ENCODE peak calls at places on chromosomes 4 and X, in four cellular contexts. K is WTC11, O is K562, H is HepG2. N is an unnamed sample.

GRCh38 chr4:73213917-73214663 is 44.5 kb downstream of the ANKRD17 start:
- DNase-seq in K (no peak), O (no peak), H (no peak), N (no peak)

GRCh38 chr4:46274717-46275116 is 115.2 kb downstream of the GABRA2 start:
- DNase-seq in O (no peak), H (peak), K (no peak), N (no peak)

GRCh38 chr4:55947912-55948725 is 626 bp upstream of the CEP135 start:
- DNase-seq in H (peak), K (no peak), O (peak), N (no peak)

GRCh38 chr4:28481565-28481964 is 1620.9 kb downstream of the STIM2 start:
- DNase-seq in K (no peak), H (no peak), O (no peak), N (no peak)

GRCh38 chr4:182835006-182835740 is 82.0 kb downstream of the DCTD start:
- DNase-seq in K (peak), O (no peak), H (no peak), N (no peak)

GRCh38 chrX:75603833-75604232 is 81.0 kb upstream of the ZDHHC15 start:
- DNase-seq in H (peak), O (peak), K (no peak), N (peak)

GRCh38 chr4:52234539-52235174 is 183.6 kb downstream of the SPATA18 start:
- DNase-seq in O (no peak), H (peak), K (no peak), N (peak)

GRCh38 chr4:95153182-95153581 is 395.4 kb downstream of the BMPR1B start:
- DNase-seq in O (no peak), K (no peak), H (no peak), N (no peak)

GRCh38 chr4:121738780-121739547 is 26.0 kb downstream of the SMIM43 start:
- DNase-seq in O (no peak), K (no peak), H (no peak), N (no peak)
- TF ChIP-seq ELF4 in O (no peak), K (no peak), H (no peak), N (no peak)

DNA sequence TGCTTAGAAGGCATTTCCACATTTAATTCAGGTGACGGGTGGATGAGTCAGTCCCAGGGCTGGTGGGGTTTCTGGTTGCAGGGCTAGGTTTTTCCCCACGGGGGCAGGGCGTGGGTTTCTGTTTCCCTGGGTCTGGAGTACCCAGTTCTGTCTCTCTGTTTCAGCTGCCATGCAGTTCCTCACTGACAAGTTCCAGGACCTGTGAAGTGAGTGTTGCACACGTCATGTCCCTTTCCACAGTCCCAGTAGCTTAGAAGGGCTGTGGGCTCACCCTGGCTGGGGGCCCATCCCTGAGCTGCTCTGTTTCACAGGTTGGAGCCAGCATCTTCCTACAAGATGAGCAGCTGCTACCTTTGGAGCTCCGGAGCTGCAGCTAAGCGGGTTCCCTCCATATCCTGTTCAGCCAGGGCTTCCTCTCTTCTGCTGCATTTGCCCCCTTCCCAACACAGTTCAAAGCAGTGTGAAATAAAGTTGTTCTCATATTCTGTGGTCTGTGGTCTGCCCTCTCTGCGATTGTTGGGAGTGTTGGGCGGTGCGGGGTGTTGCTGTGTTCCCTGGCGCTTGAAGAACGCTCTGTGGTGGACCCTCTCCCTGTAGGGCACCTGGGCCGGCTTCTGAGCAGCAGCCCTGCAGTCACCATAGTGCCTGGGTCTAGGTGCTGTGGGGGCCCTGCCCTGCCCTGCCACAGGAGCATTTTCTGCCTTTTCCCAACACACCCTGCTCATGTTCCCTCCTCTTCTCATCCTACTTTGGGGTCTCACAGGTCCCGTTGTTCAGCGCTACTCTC is 3.9 kb downstream of the LOC101059915 start:
- DNase-seq in K (no peak), O (no peak), H (no peak), N (no peak)
- TF ChIP-seq ELF4 in K (no peak), O (no peak), H (no peak), N (no peak)

GRCh38 chr4:169716677-169717076 is 41.1 kb downstream of the HPF1 start:
- DNase-seq in K (no peak), O (no peak), H (no peak), N (no peak)
- TF ChIP-seq ELF4 in K (no peak), O (no peak), H (no peak), N (no peak)

DNA sequence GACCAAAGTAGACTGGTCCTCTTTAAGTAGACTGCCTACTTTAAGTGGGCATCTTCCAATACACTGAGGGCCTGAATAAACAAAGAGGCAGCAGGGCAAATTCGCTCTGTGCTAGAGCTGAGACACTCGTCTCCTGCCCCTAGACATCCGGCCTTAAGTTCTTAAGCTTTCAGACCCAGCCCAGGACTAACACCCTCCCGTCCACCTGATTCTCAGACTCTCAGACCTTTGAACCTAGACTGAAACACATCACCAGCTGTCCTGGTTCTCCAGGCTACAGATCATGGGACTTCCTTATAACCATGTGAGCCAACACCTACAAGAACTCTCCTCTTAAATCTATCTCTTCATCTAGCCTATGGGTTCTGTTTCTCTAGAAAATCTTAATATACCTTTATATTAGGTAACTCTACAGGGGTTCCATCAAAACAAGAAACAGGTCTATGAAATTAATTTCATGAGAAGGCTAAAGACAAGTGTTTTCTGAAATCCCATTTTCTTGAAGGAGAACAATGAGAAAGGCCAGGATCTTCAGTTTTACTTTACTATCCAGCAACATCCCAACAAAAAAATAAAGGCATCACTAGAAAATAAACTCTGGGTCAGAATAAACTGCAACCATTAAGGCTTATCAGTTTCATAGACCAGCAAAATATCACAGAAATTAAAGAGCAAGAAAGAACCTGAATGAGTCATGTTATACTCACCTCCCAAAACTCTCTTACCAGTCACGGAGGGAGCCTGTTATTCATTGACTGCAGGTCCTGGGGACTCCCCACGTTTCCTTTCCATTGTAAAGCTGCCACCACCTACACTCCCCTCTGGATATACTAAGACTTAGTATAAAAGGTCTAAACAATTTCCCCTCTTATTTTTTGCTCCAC is 14.8 kb downstream of the ADGRA3 start:
- DNase-seq in H (no peak), O (no peak), K (no peak), N (no peak)
- TF ChIP-seq ELF4 in H (no peak), O (no peak), K (no peak), N (no peak)

GRCh38 chr4:125060376-125060775 is 254.4 kb upstream of the FAT4 start:
- DNase-seq in K (no peak), H (no peak), O (no peak), N (no peak)

DNA sequence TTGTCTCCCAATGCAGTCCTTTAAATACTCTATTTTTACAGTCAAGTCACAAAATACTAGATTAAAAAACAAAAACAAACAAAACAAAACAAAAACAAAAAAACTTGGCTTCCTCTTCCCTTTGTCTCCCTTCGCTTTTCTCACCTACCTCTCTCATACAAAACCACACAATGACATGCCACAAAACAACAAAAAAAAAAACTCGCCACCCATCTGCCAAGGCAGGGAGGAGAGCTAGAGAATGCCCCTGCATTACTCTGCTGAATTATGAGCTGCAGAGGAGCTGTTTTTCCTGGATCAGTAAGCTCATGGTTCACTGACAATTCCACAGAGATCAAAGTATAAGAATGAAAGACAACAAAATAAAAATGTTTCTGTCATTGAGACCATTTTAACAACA is 252.7 kb upstream of the FAT4 start:
- DNase-seq in K (no peak), O (no peak), H (no peak), N (no peak)
- TF ChIP-seq ELF4 in K (no peak), O (no peak), H (no peak), N (no peak)

GRCh38 chrX:48827654-48827968 is 1.3 kb downstream of the ERAS start:
- DNase-seq in H (no peak), O (no peak), K (no peak), N (no peak)

GRCh38 chrX:48826876-48827653 is 752 bp downstream of the ERAS start:
- DNase-seq in H (no peak), O (no peak), K (peak), N (no peak)

GRCh38 chrX:48824066-48824465 is 2.2 kb upstream of the ERAS start:
- DNase-seq in H (no peak), K (no peak), O (no peak), N (no peak)

GRCh38 chrX:48829016-48829735 is 2.9 kb downstream of the ERAS start:
- DNase-seq in H (no peak), K (no peak), O (no peak), N (no peak)

DNA sequence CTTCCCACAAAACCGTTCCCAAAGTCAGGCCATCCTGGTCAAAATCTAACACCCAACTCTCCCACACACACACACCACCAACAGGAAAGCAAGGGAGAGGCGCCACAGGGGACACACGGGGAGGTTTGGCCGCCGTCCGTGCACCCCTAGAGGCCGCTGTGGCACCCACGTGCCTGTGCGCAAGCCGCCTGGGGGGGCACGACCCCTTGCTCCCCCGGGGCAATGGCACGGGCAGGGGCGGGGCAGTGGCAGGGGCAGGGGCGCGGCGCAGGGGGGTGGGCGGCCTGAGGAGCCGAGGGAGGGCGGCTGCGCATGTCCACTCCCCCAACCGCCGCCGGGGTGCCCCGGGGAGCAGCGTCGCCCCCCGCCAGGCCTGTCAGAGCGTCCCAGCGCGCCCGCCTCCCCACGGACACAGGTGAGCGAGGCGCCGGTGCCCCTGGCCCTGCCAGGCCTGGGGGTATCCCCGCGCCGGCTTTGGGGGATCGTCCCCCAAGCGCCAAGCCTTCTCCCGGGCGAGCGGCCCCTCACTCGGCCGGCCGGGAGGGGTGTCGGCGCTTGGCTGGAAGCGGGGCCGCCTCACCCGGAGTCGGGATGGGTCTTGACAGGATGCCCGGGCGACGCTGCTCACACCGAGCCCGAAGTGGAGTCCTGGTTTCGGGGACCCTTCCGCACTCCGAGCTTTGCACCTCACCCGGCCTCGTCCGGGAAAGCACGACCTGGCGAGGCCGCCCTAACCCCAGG is at the start of gene ERAS:
- DNase-seq in H (no peak), O (no peak), K (no peak), N (no peak)
- TF ChIP-seq ELF4 in H (no peak), O (no peak), K (no peak), N (no peak)

GRCh38 chrX:57587062-57587461 is 4.7 kb upstream of the ZXDB start:
- DNase-seq in H (no peak), K (no peak), O (no peak), N (no peak)

GRCh38 chrX:57587607-57588006 is 4.2 kb upstream of the ZXDB start:
- DNase-seq in O (no peak), H (no peak), K (no peak), N (no peak)

GRCh38 chrX:57583477-57583876 is 8.3 kb upstream of the ZXDB start:
- DNase-seq in O (no peak), H (no peak), K (no peak), N (no peak)

GRCh38 chrX:57586360-57586759 is 5.5 kb upstream of the ZXDB start:
- DNase-seq in H (no peak), O (no peak), K (no peak), N (no peak)
- TF ChIP-seq ELF4 in H (no peak), O (no peak), K (no peak), N (no peak)

GRCh38 chrX:132184871-132185270 is 34.4 kb downstream of the RAP2C start:
- DNase-seq in H (no peak), K (no peak), O (no peak), N (no peak)
- TF ChIP-seq ELF4 in H (no peak), K (no peak), O (no peak), N (no peak)

GRCh38 chr4:141037441-141037840 is 95.8 kb downstream of the RNF150 start:
- DNase-seq in K (no peak), H (no peak), O (no peak), N (no peak)
- TF ChIP-seq ELF4 in K (no peak), H (no peak), O (no peak), N (no peak)

GRCh38 chrX:107978080-107978479 is 4.1 kb downstream of the TEX13B start:
- DNase-seq in H (no peak), O (no peak), K (no peak), N (no peak)

GRCh38 chrX:107979534-107979933 is 2.6 kb downstream of the TEX13B start:
- DNase-seq in H (no peak), K (no peak), O (no peak), N (no peak)

GRCh38 chrX:107982356-107982755 is at the start of gene TEX13B:
- DNase-seq in O (no peak), K (no peak), H (no peak), N (no peak)

GRCh38 chrX:107978707-107979307 is 3.4 kb downstream of the TEX13B start:
- DNase-seq in O (peak), H (peak), K (no peak), N (peak)
- TF ChIP-seq ELF4 in O (no peak), H (no peak), K (no peak), N (no peak)

N was measured in HEK293T.